ENCODE peak calls at places on chromosomes 12 and 14, in seven cellular contexts. A is left ventricle myocardium inferior, Q is HFFc6, H is vagina, Z is HFF-Myc, S is progenitor cell of endocrine pancreas, G is cardiac muscle cell. L is an unnamed sample.

GRCh38 chr12:47520029-47520428 is 185.8 kb downstream of the RPAP3 start:
- DNase-seq in A (no peak), Q (no peak), H (no peak), Z (no peak), S (no peak), G (no peak), L (no peak)

GRCh38 chr12:5318874-5319273 is 113.0 kb upstream of the NTF3 start:
- DNase-seq in A (no peak), Q (peak; percentile 85), H (no peak), Z (peak; percentile 15), S (no peak), G (peak; percentile 0), L (no peak)

GRCh38 chr12:3885179-3886094 is 12.2 kb upstream of the PARP11 start:
- DNase-seq in A (no peak), Q (peak; percentile 28), H (no peak), Z (peak; percentile 17), S (no peak), G (peak; percentile 71), L (no peak)

GRCh38 chr14:29310210-29310609 is 543.6 kb downstream of the FOXG1 start:
- DNase-seq in A (no peak), Q (no peak), H (no peak), Z (no peak), S (no peak), G (no peak), L (no peak)

GRCh38 chr12:6953417-6954315 is 2.5 kb downstream of the PTPN6 start:
- DNase-seq in A (peak; percentile 47), Q (no peak), H (no peak), Z (no peak), S (no peak), G (peak; percentile 79), L (peak; percentile 86)

GRCh38 chr14:77314043-77314442 is 6.6 kb downstream of the POMT2 start:
- DNase-seq in A (no peak), Q (peak; percentile 95), H (no peak), Z (peak; percentile 75), S (no peak), G (peak; percentile 68), L (no peak)

GRCh38 chr14:104443391-104444158 is 136.0 kb upstream of the C14orf180 start:
- DNase-seq in A (no peak), Q (no peak), H (no peak), Z (no peak), S (no peak), G (no peak), L (no peak)

GRCh38 chr14:75910048-75910447 is 71.7 kb downstream of the TGFB3 start:
- DNase-seq in A (no peak), Q (no peak), H (no peak), Z (no peak), S (no peak), G (no peak), L (no peak)

GRCh38 chr14:88168498-88169165 is 154.4 kb downstream of the KCNK10 start:
- DNase-seq in A (no peak), Q (peak; percentile 8), H (no peak), Z (peak; percentile 21), S (no peak), G (peak; percentile 61), L (no peak)

GRCh38 chr14:71606575-71606974 is 325.7 kb upstream of the RGS6 start:
- DNase-seq in A (no peak), Q (no peak), H (no peak), Z (no peak), S (no peak), G (no peak), L (no peak)

GRCh38 chr12:95484524-95484923 is 10.6 kb downstream of the METAP2 start:
- DNase-seq in A (no peak), Q (no peak), H (no peak), Z (no peak), S (no peak), G (peak; percentile 36), L (no peak)

GRCh38 chr12:8709124-8709830 is 11.5 kb downstream of the RIMKLB start:
- DNase-seq in A (no peak), Q (no peak), H (no peak), Z (no peak), S (no peak), G (no peak), L (peak; percentile 47)

GRCh38 chr14:90288646-90289355 is 32.4 kb downstream of the PSMC1 start:
- DNase-seq in A (peak; percentile 34), Q (no peak), H (no peak), Z (peak; percentile 7), S (no peak), G (no peak), L (no peak)

GRCh38 chr14:100173353-100173752 is 13.9 kb upstream of the DEGS2 start:
- DNase-seq in A (no peak), Q (no peak), H (no peak), Z (no peak), S (no peak), G (no peak), L (no peak)

GRCh38 chr12:87141091-87141490 is 884.9 kb upstream of the MGAT4C start:
- DNase-seq in A (no peak), Q (no peak), H (no peak), Z (no peak), S (no peak), G (no peak), L (no peak)
- TF ChIP-seq CTCF in A (no peak), Q (no peak), H (no peak), Z (no peak), S (no peak), G (no peak), L (no peak)

GRCh38 chr14:50340945-50341344 is 28.8 kb downstream of the DMAC2L start:
- DNase-seq in A (no peak), Q (no peak), H (no peak), Z (no peak), S (no peak), G (no peak), L (no peak)
- TF ChIP-seq CTCF in A (no peak), Q (peak; percentile 53), H (no peak), Z (no peak), S (peak; percentile 22), G (no peak), L (no peak)

GRCh38 chr14:96698846-96699543 is 98.2 kb upstream of the VRK1 start:
- DNase-seq in A (no peak), Q (no peak), H (no peak), Z (no peak), S (no peak), G (no peak), L (no peak)
- TF ChIP-seq CTCF in A (no peak), Q (no peak), H (no peak), Z (peak; percentile 19), S (no peak), G (no peak), L (peak; percentile 32)

GRCh38 chr14:67331368-67332125 is 28.1 kb downstream of the ATP6V1D start:
- DNase-seq in A (no peak), Q (peak; percentile 27), H (no peak), Z (no peak), S (no peak), G (no peak), L (no peak)

GRCh38 chr14:67332468-67332867 is 27.1 kb downstream of the ATP6V1D start:
- DNase-seq in A (no peak), Q (no peak), H (no peak), Z (no peak), S (no peak), G (no peak), L (no peak)

GRCh38 chr14:67335781-67336180 is 23.8 kb downstream of the ATP6V1D start:
- DNase-seq in A (no peak), Q (peak; percentile 19), H (no peak), Z (no peak), S (no peak), G (peak; percentile 35), L (no peak)
- TF ChIP-seq CTCF in A (peak; percentile 15), Q (peak; percentile 80), H (no peak), Z (peak; percentile 46), S (peak; percentile 59), G (peak; percentile 38), L (peak; percentile 29)

GRCh38 chr12:30457621-30458289 is 237.9 kb downstream of the IPO8 start:
- DNase-seq in A (no peak), Q (peak; percentile 52), H (no peak), Z (no peak), S (no peak), G (peak; percentile 93), L (no peak)
- TF ChIP-seq CTCF in A (peak; percentile 47), Q (peak; percentile 50), H (no peak), Z (peak; percentile 11), S (peak; percentile 57), G (peak; percentile 66), L (no peak)

GRCh38 chr12:11601647-11602046 is 47.8 kb upstream of the ETV6 start:
- DNase-seq in A (no peak), Q (no peak), H (no peak), Z (no peak), S (no peak), G (no peak), L (no peak)
- TF ChIP-seq CTCF in A (no peak), Q (no peak), H (no peak), Z (no peak), S (no peak), G (no peak), L (no peak)

DNA sequence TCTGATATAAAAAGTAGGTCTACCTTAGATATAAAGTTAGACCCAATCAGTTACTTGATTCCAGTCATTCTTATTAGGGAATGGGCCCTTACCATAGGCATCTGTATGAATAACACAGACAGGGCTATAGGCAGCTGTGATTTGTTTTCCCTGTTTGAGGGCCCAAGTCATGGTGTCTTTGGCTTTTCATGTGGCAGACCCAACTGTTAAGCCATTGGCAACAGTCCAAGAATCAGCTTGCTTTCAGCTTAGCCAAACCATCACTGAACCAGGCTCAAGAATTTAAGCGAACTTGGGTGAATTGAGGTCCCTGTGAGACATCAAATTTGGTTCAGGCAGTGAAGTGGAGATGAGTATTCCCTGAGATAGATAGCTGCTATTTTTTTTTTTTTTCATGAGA is 111.2 kb downstream of the LRRIQ1 start:
- DNase-seq in A (no peak), Q (no peak), H (no peak), Z (no peak), S (no peak), G (no peak), L (no peak)
- TF ChIP-seq CTCF in A (no peak), Q (no peak), H (no peak), Z (no peak), S (no peak), G (no peak), L (no peak)